ENCODE peak calls at places on chromosome 4, in four cellular contexts. B is Peyer's patch, U is heart left ventricle, M is HL-60. S is an unnamed sample.

GRCh38 chr4:110636231-110636676 is 13.4 kb upstream of the PITX2 start:
- DNase-seq in B (no peak), U (no peak), M (no peak), S (no peak)

GRCh38 chr4:25790024-25790423 is 72.8 kb downstream of the SEL1L3 start:
- DNase-seq in B (no peak), U (no peak), M (no peak), S (no peak)

GRCh38 chr4:119638359-119638758 is 9.8 kb upstream of the PDE5A start:
- DNase-seq in B (no peak), U (no peak), M (no peak), S (no peak)

GRCh38 chr4:52711834-52712171 is 39.4 kb downstream of the ERVMER34-1 start:
- DNase-seq in B (no peak), U (no peak), M (no peak), S (no peak)

GRCh38 chr4:74540193-74540592 is 95.3 kb downstream of the AREG start:
- DNase-seq in B (no peak), U (no peak), M (no peak), S (no peak)

GRCh38 chr4:141898336-141898735 is 262.0 kb downstream of the IL15 start:
- DNase-seq in B (no peak), U (no peak), M (no peak), S (no peak)

GRCh38 chr4:177401658-177402273 is 40.5 kb downstream of the AGA start:
- DNase-seq in B (no peak), U (no peak), M (no peak), S (no peak)

GRCh38 chr4:119041951-119042560 is 93.6 kb upstream of the MYOZ2 start:
- DNase-seq in B (peak; percentile 85), U (peak; percentile 53), M (peak; percentile 57), S (peak; percentile 41)

GRCh38 chr4:88584471-88584900 is 7.8 kb upstream of the HERC3 start:
- DNase-seq in B (no peak), U (no peak), M (no peak), S (no peak)

GRCh38 chr4:13455411-13455810 is 28.7 kb downstream of the RAB28 start:
- DNase-seq in B (no peak), U (no peak), M (no peak), S (no peak)

GRCh38 chr4:37381040-37381668 is 136.6 kb downstream of the NWD2 start:
- DNase-seq in B (no peak), U (no peak), M (no peak), S (no peak)

GRCh38 chr4:15682340-15682725 is 706 bp downstream of the FAM200B start:
- DNase-seq in B (no peak), U (no peak), M (no peak), S (no peak)

GRCh38 chr4:172758586-172759340 is 409.8 kb upstream of the GALNT7 start:
- DNase-seq in B (no peak), U (no peak), M (peak; percentile 10), S (no peak)

GRCh38 chr4:66266035-66266434 is 595.7 kb upstream of the EPHA5 start:
- DNase-seq in B (no peak), U (no peak), M (no peak), S (no peak)

GRCh38 chr4:5553801-5554200 is 154.6 kb downstream of the EVC2 start:
- DNase-seq in B (no peak), U (no peak), M (no peak), S (no peak)

GRCh38 chr4:5558502-5558901 is 149.9 kb downstream of the EVC2 start:
- DNase-seq in B (no peak), U (no peak), M (no peak), S (no peak)

DNA sequence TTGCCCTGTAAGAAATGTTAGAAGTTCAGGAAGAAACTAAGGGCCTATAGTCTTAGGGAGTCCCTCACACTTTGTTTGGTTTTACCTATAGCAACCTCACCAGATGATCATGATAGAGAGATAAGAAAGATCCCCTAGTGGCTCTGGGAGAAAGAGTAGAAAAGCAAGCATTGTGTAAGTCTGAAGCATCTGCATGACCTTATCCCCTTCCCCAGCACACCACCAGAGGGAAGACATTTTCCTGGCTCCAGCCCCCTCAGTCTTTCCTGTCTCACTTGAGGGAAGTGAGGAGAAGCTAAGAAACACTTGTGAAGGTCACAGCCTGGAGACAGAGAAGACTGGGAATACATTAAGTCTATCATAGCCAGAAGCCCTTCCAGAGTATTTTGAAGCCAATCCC is 154.0 kb downstream of the EVC2 start:
- DNase-seq in B (no peak), U (no peak), M (no peak), S (no peak)
- TF ChIP-seq CTCF in B (no peak), U (no peak), M (no peak), S (no peak)

DNA sequence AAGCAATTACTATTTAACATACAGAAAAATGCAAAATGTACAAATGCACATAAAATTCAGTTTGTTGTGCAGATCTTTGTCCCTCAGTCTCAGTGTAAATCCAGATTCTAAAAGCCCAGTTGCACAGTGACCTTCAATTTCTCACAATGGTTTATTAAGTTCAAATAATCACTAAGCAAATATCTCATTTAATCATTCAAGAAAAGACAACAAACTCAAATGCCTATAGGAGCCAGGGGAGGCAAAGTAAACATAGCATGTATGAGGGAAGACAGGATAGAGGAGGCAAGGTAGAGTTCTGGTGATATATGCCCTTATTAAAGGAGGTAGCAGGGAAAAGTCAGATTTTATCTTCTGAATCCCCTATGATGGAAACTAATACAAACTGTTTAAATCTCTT is 82.8 kb downstream of the PPP3CA start:
- DNase-seq in B (no peak), U (no peak), M (no peak), S (no peak)
- H3K4me3 ChIP-seq in B (no peak overlapping the region), U (no peak overlapping the region), M (no peak overlapping the region), S (no peak overlapping the region)

DNA sequence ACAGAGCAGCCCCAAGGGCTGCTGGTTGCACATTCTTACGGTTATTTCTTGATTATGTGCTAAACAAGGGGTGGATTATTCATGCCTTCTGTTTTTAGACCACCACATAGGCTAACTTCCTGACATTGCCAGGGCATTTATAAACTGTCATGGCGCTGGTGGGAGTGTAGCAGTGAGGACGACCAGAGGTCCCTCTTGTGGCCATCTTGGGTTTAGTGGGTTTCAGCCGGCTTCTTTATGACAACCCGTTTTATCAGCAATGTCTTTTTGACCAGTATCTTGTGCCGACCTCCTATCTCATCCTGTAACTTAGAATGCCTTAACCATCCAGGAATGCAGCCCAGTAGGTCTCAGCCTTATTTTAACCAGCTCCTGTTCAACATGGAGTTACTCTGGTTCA is 212.4 kb upstream of the GRID2 start:
- DNase-seq in B (no peak), U (no peak), M (no peak), S (no peak)
- TF ChIP-seq CTCF in B (no peak), U (no peak), M (no peak), S (peak; percentile 2)

GRCh38 chr4:38674206-38675144 is 10.5 kb downstream of the KLF3 start:
- DNase-seq in B (no peak), U (no peak), M (no peak), S (no peak)
- H3K4me3 ChIP-seq in B (no peak overlapping the region), U (no peak overlapping the region), M (no peak overlapping the region), S (no peak overlapping the region)

GRCh38 chr4:186067757-186068385 is 1.1 kb upstream of the TLR3 start:
- DNase-seq in B (peak; percentile 86), U (peak; percentile 55), M (peak; percentile 50), S (peak; percentile 48)
- TF ChIP-seq CTCF in B (peak; percentile 80), U (peak; percentile 49), M (peak; percentile 29), S (peak; percentile 78)

DNA sequence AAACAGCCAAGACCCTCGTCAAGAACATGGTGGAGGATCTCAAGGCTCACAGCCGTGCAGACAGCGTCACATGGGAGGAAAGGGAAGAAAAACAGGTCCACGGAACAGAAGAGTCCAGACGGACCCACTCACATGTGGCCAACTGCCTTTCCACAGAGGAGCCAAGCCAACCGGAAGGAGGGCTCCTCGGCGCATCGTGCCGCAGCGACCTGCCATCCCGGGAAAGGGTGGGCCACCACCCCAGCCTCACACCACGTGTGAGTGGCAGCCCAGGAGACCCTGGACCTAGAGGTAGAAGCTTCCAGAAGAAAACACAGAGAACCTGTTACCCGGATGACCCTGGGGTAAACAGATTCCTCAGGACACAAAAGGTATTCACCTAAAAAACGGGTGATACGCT is 28.4 kb downstream of the CTBP1 start:
- DNase-seq in B (no peak), U (no peak), M (no peak), S (no peak)
- H3K4me3 ChIP-seq in B (no peak overlapping the region), U (no peak overlapping the region), M (no peak overlapping the region), S (no peak overlapping the region)

GRCh38 chr4:23775694-23776093 is 114.2 kb downstream of the PPARGC1A start:
- DNase-seq in B (peak; percentile 47), U (no peak), M (no peak), S (no peak)
- TF ChIP-seq CTCF in B (peak; percentile 38), U (no peak), M (no peak), S (no peak)

GRCh38 chr4:80268081-80268823 is 1.8 kb downstream of the FGF5 start:
- DNase-seq in B (no peak), U (no peak), M (no peak), S (no peak)
- H3K4me3 ChIP-seq in B (no peak overlapping the region), U (no peak overlapping the region), M (no peak overlapping the region), S (no peak overlapping the region)

DNA sequence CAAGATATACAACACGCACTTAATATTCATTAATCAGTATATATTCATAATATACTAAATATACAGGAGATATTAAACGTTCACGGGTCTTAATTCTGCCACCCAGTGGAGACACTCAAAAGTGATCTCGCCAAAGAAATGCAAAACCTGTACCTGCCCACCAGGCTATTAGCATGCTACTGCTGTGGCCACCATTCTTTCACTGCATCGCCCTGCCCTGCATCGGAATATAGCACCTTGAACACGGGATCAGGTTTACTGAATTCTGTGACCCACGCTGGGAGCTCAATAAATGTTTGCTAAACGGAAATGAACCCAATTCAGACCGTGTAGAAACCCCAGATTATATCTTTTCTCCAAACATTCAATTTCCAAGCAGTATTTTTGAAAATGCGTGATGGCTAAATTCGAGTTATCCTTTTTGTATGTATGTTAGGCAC is 840 bp upstream of the CLCN3 start:
- DNase-seq in B (peak; percentile 84), U (peak; percentile 35), M (peak; percentile 60), S (no peak)
- TF ChIP-seq CTCF in B (peak; percentile 67), U (peak; percentile 62), M (peak; percentile 39), S (peak; percentile 54)